ENCODE peak calls at places on chromosome 10, in six cellular contexts. X is iPS-NIHi11, U is mucosa of gallbladder, J is tibial artery, Z is AG08396, A is transverse colon. O is an unnamed sample.
A peak's percentile ranks its signal among the peaks of the same experiment; 100 is the strongest.

GRCh38 chr10:84685047-84685660 is 356.8 kb downstream of the CCSER2 start:
- DNase-seq in X (no peak), U (no peak), J (no peak), Z (no peak), A (no peak), O (no peak)

GRCh38 chr10:112821663-112822062 is 128.4 kb upstream of the TCF7L2 start:
- DNase-seq in X (no peak), U (no peak), J (no peak), Z (peak; percentile 23), A (no peak), O (no peak)

GRCh38 chr10:112221545-112221944 is 38.0 kb upstream of the GPAM start:
- DNase-seq in X (no peak), U (no peak), J (no peak), Z (no peak), A (no peak), O (no peak)

GRCh38 chr10:3681642-3682554 is 103.1 kb downstream of the KLF6 start:
- DNase-seq in X (no peak), U (peak; percentile 29), J (no peak), Z (no peak), A (no peak), O (no peak)

GRCh38 chr10:59179027-59179426 is 2.6 kb downstream of the PHYHIPL start:
- DNase-seq in X (no peak), U (no peak), J (no peak), Z (no peak), A (no peak), O (no peak)

GRCh38 chr10:83736008-83736407 is 403.3 kb upstream of the GHITM start:
- DNase-seq in X (no peak), U (no peak), J (no peak), Z (no peak), A (no peak), O (no peak)

GRCh38 chr10:9096288-9096687 is 1041.8 kb downstream of the GATA3 start:
- DNase-seq in X (no peak), U (no peak), J (no peak), Z (no peak), A (no peak), O (no peak)

GRCh38 chr10:57825015-57825414 is 442.7 kb downstream of the IPMK start:
- DNase-seq in X (no peak), U (no peak), J (no peak), Z (no peak), A (no peak), O (no peak)

GRCh38 chr10:114239117-114239993 is at the start of gene VWA2:
- DNase-seq in X (peak; percentile 81), U (no peak), J (no peak), Z (no peak), A (peak; percentile 57), O (no peak)

GRCh38 chr10:66799474-66799873 is 126.4 kb upstream of the LRRTM3 start:
- DNase-seq in X (no peak), U (no peak), J (no peak), Z (no peak), A (no peak), O (no peak)

GRCh38 chr10:62582804-62583208 is 208.6 kb downstream of the ZNF365 start:
- DNase-seq in X (no peak), U (peak; percentile 44), J (peak; percentile 89), Z (peak; percentile 77), A (peak; percentile 42), O (no peak)

O was measured in brain pericyte.